ENCODE peak calls at places on chromosomes 5 and 9, in six cellular contexts. L, U, R, A, W and E are unnamed samples.

GRCh38 chr5:117209479-117209878 is 634.9 kb upstream of the SEMA6A start:
- DNase-seq in L (no peak), U (no peak), R (no peak), A (no peak), W (no peak), E (no peak)

GRCh38 chr9:116262421-116262820 is 108.8 kb downstream of the PAPPA start:
- DNase-seq in L (no peak), U (no peak), R (no peak), A (no peak), W (no peak), E (no peak)

GRCh38 chr9:64773491-64773931 is 511.5 kb downstream of the FOXD4L5 start:
- DNase-seq in L (no peak), U (no peak), R (no peak), A (peak; percentile 0), W (no peak), E (no peak)

GRCh38 chr9:84151236-84151635 is 170.6 kb downstream of the RMI1 start:
- DNase-seq in L (no peak), U (no peak), R (no peak), A (no peak), W (peak; percentile 68), E (no peak)

GRCh38 chr9:123111977-123112869 is 78.8 kb downstream of the GPR21 start:
- DNase-seq in L (no peak), U (no peak), R (no peak), A (no peak), W (no peak), E (no peak)

GRCh38 chr9:93578844-93579243 is 2.5 kb downstream of the PHF2 start:
- DNase-seq in L (no peak), U (no peak), R (peak; percentile 35), A (no peak), W (no peak), E (no peak)

GRCh38 chr5:114208120-114208519 is 153.8 kb upstream of the KCNN2 start:
- DNase-seq in L (no peak), U (no peak), R (no peak), A (no peak), W (no peak), E (no peak)

GRCh38 chr5:150562832-150563231 is 54.9 kb downstream of the NDST1 start:
- DNase-seq in L (peak; percentile 15), U (peak; percentile 10), R (no peak), A (peak; percentile 82), W (no peak), E (no peak)

GRCh38 chr5:168209561-168209960 is 81.9 kb upstream of the WWC1 start:
- DNase-seq in L (no peak), U (no peak), R (no peak), A (no peak), W (no peak), E (no peak)

GRCh38 chr5:58944221-58944620 is 361.3 kb downstream of the RAB3C start:
- DNase-seq in L (no peak), U (no peak), R (no peak), A (no peak), W (no peak), E (no peak)

GRCh38 chr9:94801685-94802084 is 75.2 kb downstream of the AOPEP start:
- DNase-seq in L (no peak), U (no peak), R (no peak), A (peak; percentile 72), W (no peak), E (no peak)

GRCh38 chr5:9468070-9468388 is 77.8 kb downstream of the SEMA5A start:
- DNase-seq in L (no peak), U (no peak), R (no peak), A (peak; percentile 5), W (no peak), E (no peak)

GRCh38 chr9:36258170-36258988 is at the start of gene GNE:
- DNase-seq in L (peak; percentile 86), U (peak; percentile 95), R (peak; percentile 99), A (peak; percentile 67), W (no peak), E (peak; percentile 95)

GRCh38 chr9:132878695-132879064 is at the start of gene SPACA9:
- DNase-seq in L (no peak), U (no peak), R (peak; percentile 85), A (peak; percentile 73), W (no peak), E (no peak)

GRCh38 chr5:115578657-115579056 is 23.6 kb downstream of the TICAM2 start:
- DNase-seq in L (no peak), U (peak; percentile 5), R (no peak), A (no peak), W (no peak), E (no peak)

GRCh38 chr9:96021616-96022444 is 146.3 kb downstream of the ERCC6L2 start:
- DNase-seq in L (no peak), U (no peak), R (no peak), A (peak; percentile 5), W (no peak), E (no peak)

GRCh38 chr9:75233011-75233410 is 144.7 kb downstream of the OSTF1 start:
- DNase-seq in L (no peak), U (no peak), R (no peak), A (no peak), W (no peak), E (no peak)

GRCh38 chr5:163964650-163965049 is 459.2 kb downstream of the MAT2B start:
- DNase-seq in L (no peak), U (no peak), R (no peak), A (no peak), W (no peak), E (no peak)

GRCh38 chr5:151005975-151006576 is 14.3 kb upstream of the GPX3 start:
- DNase-seq in L (no peak), U (no peak), R (peak; percentile 95), A (no peak), W (no peak), E (no peak)

GRCh38 chr9:93397664-93398381 is 53.7 kb upstream of the FAM120A start:
- DNase-seq in L (no peak), U (no peak), R (no peak), A (peak; percentile 76), W (no peak), E (no peak)

GRCh38 chr5:61059499-61059898 is 102.8 kb downstream of the SMIM15 start:
- DNase-seq in L (no peak), U (no peak), R (no peak), A (no peak), W (no peak), E (no peak)

GRCh38 chr5:178336889-178337785 is 104.5 kb upstream of the PHYKPL start:
- DNase-seq in L (no peak), U (no peak), R (peak; percentile 57), A (no peak), W (no peak), E (no peak)

GRCh38 chr5:4698596-4698995 is 441.5 kb upstream of the ADAMTS16 start:
- DNase-seq in L (no peak), U (no peak), R (no peak), A (no peak), W (no peak), E (no peak)

GRCh38 chr9:107667700-107668099 is 178.1 kb upstream of the KLF4 start:
- DNase-seq in L (no peak), U (no peak), R (no peak), A (no peak), W (no peak), E (no peak)

GRCh38 chr9:137312852-137313325 is 10.8 kb upstream of the NRARP start:
- DNase-seq in L (no peak), U (no peak), R (no peak), A (no peak), W (no peak), E (no peak)

GRCh38 chr9:92151691-92152393 is 36.6 kb upstream of the SPTLC1 start:
- DNase-seq in L (no peak), U (no peak), R (no peak), A (peak; percentile 99), W (peak; percentile 11), E (no peak)

GRCh38 chr9:131813116-131813515 is 73.2 kb upstream of the RAPGEF1 start:
- DNase-seq in L (no peak), U (no peak), R (no peak), A (no peak), W (no peak), E (no peak)

GRCh38 chr5:148909001-148909400 is 82.6 kb downstream of the ADRB2 start:
- DNase-seq in L (no peak), U (no peak), R (no peak), A (peak; percentile 25), W (no peak), E (no peak)

GRCh38 chr5:87126869-87127268 is 140.8 kb upstream of the RASA1 start:
- DNase-seq in L (no peak), U (no peak), R (no peak), A (no peak), W (no peak), E (no peak)

GRCh38 chr9:137488330-137488653 is 29.2 kb upstream of the NSMF start:
- DNase-seq in L (peak; percentile 37), U (no peak), R (no peak), A (no peak), W (peak; percentile 50), E (no peak)

GRCh38 chr9:100670719-100671118 is 92.8 kb downstream of the CAVIN4 start:
- DNase-seq in L (peak; percentile 42), U (no peak), R (no peak), A (no peak), W (peak; percentile 26), E (no peak)